ENCODE peak calls at places on chromosome 6, in five cellular contexts. M, G, F, Z and Q are unnamed samples.
A peak's percentile ranks its signal among the peaks of the same experiment; 100 is the strongest.

GRCh38 chr6:13494137-13494536 is 6.7 kb upstream of the GFOD1 start:
- DNase-seq in M (no peak), G (no peak), F (no peak), Z (no peak), Q (no peak)

GRCh38 chr6:35681298-35681697 is 7.4 kb downstream of the FKBP5 start:
- DNase-seq in M (no peak), G (no peak), F (no peak), Z (no peak), Q (no peak)

GRCh38 chr6:83633149-83633548 is 75.8 kb downstream of the SNAP91 start:
- DNase-seq in M (no peak), G (no peak), F (no peak), Z (no peak), Q (no peak)

GRCh38 chr6:81735756-81736380 is 16.6 kb downstream of the TENT5A start:
- DNase-seq in M (no peak), G (no peak), F (no peak), Z (peak; percentile 25), Q (no peak)

GRCh38 chr6:15504581-15505350 is 158.1 kb downstream of the DTNBP1 start:
- DNase-seq in M (peak; percentile 86), G (no peak), F (no peak), Z (peak; percentile 50), Q (no peak)

GRCh38 chr6:1200706-1201105 is 111.2 kb upstream of the FOXQ1 start:
- DNase-seq in M (no peak), G (no peak), F (no peak), Z (no peak), Q (no peak)

GRCh38 chr6:15473741-15474161 is 189.1 kb downstream of the DTNBP1 start:
- DNase-seq in M (no peak), G (no peak), F (no peak), Z (no peak), Q (no peak)

GRCh38 chr6:35498407-35499045 is 1.6 kb upstream of the TEAD3 start:
- DNase-seq in M (no peak), G (no peak), F (no peak), Z (no peak), Q (no peak)

GRCh38 chr6:167108278-167108677 is 14.6 kb upstream of the CCR6 start:
- DNase-seq in M (no peak), G (no peak), F (no peak), Z (no peak), Q (no peak)

GRCh38 chr6:3724451-3725144 is 26.9 kb downstream of the PXDC1 start:
- DNase-seq in M (no peak), G (no peak), F (no peak), Z (no peak), Q (no peak)

GRCh38 chr6:133512410-133513016 is 271.4 kb downstream of the EYA4 start:
- DNase-seq in M (peak; percentile 49), G (peak; percentile 39), F (no peak), Z (peak; percentile 38), Q (no peak)

GRCh38 chr6:153028261-153028660 is 25.8 kb upstream of the MTRF1L start:
- DNase-seq in M (no peak), G (no peak), F (no peak), Z (no peak), Q (no peak)

GRCh38 chr6:38542031-38542430 is 97.7 kb downstream of the BTBD9 start:
- DNase-seq in M (no peak), G (no peak), F (no peak), Z (no peak), Q (no peak)

GRCh38 chr6:14365393-14365792 is 247.8 kb downstream of the CD83 start:
- DNase-seq in M (no peak), G (no peak), F (no peak), Z (no peak), Q (no peak)

GRCh38 chr6:44034391-44034861 is 92.8 kb downstream of the MRPL14 start:
- DNase-seq in M (no peak), G (peak; percentile 42), F (no peak), Z (no peak), Q (no peak)

DNA sequence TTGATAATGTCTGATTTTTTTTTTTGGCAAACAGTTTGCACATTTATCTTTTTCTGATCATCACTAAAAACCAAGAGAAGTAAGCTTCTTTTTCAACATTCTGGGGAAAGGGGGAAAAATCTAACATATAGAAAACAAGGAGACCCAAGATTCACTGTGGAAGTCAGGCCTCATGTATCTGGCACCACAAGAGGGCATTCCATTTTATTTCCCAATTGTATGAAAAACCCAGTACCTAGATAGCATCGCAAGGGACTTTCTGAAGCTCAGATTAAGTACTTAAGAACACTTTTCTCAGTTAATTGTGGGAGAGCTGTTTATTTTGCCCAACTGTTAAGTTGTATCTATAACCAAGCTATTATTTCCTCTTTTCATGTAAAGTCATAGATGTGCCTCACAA is 152.9 kb downstream of the KLHL32 start:
- DNase-seq in M (no peak), G (no peak), F (no peak), Z (no peak), Q (no peak)
- TF ChIP-seq CTCF in M (no peak), G (no peak), F (no peak), Z (no peak), Q (no peak)

DNA sequence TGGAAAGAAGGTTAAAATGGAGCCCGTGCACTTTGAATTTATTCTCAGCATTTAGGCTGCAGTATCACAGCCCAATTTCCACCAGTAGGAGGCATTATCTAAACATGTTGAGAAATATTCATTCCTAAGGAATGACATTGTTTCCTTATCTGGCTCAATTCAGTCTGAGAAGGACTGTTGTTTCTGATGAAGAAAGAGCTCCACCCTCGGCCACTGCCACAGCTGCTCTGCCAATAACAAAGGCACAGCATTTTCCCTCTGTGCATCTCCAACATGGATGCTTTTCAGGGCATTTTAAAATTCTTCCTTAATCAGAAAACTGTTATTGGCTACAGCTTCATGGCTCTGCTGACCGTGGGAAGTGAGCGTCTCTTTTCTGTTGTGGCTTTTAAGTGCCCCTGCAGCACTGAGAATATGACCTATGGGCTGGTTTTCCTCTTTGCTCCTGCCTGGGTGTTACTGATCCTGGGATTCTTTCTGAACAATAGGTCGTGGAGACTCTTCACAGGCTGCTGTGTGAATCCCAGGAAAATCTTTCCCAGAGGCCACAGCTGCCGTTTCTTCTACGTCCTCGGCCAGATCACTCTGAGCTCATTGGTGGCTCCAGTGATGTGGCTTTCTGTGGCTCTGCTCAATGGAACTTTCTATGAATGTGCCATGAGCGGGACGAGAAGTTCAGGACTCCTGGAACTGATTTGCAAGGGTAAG is at the start of gene CALHM5:
- DNase-seq in M (peak; percentile 42), G (no peak), F (no peak), Z (peak; percentile 13), Q (no peak)
- TF ChIP-seq CTCF in M (peak; percentile 37), G (peak; percentile 65), F (peak; percentile 54), Z (peak; percentile 17), Q (no peak)

GRCh38 chr6:7424967-7425807 is 35.6 kb downstream of the RIOK1 start:
- DNase-seq in M (peak; percentile 52), G (no peak), F (no peak), Z (peak; percentile 85), Q (no peak)
- TF ChIP-seq CTCF in M (peak; percentile 59), G (peak; percentile 45), F (peak; percentile 35), Z (peak; percentile 70), Q (no peak)

GRCh38 chr6:79713701-79714322 is 82.7 kb downstream of the SH3BGRL2 start:
- DNase-seq in M (peak; percentile 24), G (no peak), F (no peak), Z (peak; percentile 20), Q (no peak)
- TF ChIP-seq CTCF in M (peak; percentile 64), G (peak; percentile 61), F (peak; percentile 46), Z (peak; percentile 50), Q (no peak)

DNA sequence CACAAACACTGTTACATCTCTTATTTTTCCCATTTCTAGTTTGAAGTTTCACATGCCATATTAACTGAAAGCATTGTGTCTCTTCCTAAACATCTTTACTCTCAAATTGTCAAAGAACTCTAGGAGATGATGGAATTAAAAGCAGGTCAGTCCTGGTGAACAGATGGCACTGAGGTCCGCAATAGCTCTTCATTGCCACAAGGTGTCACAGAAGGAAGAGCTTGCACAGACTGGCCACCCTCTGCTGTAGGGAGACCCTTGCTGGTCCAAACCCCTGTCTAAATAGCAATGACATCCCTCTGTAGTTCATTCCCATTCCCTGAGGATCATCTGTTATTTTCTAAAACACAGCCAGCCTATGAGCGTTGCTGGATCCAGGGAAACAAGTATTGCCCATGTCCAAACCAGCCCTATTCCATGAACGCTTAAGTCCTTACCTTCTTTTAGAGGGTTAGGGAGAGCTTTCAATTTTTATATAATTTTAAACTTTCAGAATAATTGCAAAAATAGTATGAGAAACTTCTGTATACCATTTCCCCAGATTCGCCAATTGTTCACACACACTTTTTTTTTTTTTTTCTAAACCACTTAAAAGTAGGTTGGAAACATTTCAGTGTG is 10.1 kb upstream of the HDAC2 start:
- DNase-seq in M (no peak), G (no peak), F (no peak), Z (peak; percentile 42), Q (no peak)
- TF ChIP-seq CTCF in M (peak; percentile 9), G (peak; percentile 42), F (peak; percentile 49), Z (peak; percentile 52), Q (no peak)

DNA sequence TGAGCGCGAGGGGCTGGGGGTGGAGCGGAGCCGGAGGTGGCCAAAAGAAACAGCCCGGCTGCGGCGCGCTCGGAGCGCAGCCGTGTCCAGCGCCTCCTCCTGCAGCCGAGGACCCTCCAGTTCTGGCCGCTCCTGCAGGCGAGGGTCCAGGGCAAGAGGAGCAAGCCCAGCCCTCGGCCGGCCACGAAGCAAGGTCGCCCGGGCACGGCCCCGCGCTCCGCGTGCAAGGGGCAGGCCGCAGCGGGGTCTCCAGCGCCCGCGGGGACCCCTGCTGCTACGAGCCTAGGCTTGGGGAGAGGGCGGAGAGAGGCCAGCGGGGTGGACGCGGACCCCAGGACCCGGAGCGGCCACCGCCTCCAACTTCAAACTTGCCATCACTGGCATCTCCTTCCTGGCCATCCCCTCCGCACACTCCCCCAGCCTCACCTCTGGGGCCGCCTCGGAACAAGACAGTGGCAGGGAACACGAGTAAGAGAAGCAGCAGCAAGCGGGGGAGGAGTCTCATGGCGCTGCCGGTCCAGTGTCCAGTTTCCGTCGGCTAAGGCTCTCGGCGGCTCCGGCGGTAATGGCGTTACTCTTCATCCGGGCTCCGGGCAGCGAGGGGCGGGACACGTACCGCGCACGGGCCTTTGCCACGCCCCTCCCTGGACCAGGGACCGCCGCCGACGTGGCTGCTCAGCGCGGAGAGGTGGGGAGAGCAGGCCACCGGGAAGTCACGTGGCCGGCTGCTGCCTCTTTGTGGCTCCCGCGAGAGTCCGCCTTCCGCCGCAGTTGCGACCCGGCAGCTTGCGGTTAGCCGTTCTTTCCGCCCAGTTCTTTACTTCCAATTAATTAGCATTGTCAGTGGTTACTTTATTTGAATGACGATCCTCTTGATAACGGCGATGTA is at the start of gene SSR1:
- DNase-seq in M (peak; percentile 98), G (peak; percentile 99), F (peak; percentile 95), Z (peak; percentile 98), Q (peak; percentile 94)
- TF ChIP-seq CTCF in M (no peak), G (no peak), F (no peak), Z (no peak), Q (no peak)

DNA sequence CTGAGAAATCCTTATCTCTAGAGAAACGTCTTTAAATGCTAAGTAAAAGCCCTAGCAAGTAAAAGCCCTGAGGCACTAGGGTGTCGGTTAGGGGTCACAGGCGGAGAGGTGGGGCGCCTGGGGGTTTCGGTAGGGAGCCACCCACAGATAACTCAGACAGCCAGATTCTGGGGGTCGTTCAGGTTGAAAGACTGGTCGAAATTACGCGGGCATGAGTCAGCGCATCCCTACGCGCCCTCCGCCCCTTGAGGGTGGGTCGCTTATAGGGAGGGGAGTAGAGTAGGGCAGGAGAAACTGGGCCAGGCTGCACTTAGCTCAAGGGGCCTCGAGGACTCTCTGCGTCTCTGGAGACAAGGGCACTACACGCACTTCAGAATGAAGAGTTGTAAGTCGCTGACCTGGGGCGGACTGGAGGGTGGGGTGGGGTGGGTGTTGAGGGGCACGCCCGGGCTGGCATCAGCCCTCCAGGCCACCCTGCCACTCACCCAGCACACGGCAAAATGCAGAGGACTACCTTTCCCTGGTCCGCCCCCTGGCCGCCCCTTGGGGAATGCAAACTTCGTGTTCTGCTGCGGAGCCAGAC is 598 bp upstream of the PPT2 start:
- DNase-seq in M (no peak), G (peak; percentile 68), F (no peak), Z (peak; percentile 44), Q (no peak)
- TF ChIP-seq CTCF in M (no peak), G (peak; percentile 21), F (no peak), Z (no peak), Q (no peak)

GRCh38 chr6:151370509-151371078 is 20.8 kb downstream of the ZBTB2 start:
- DNase-seq in M (peak; percentile 62), G (no peak), F (no peak), Z (no peak), Q (no peak)
- TF ChIP-seq CTCF in M (no peak), G (no peak), F (no peak), Z (no peak), Q (no peak)